ENCODE peak calls at places on chromosomes 1 and 21, in ten cellular contexts. O is pancreas; Y is stimulated activated CD4-positive, alpha-beta T cell treated with anti-CD3 and anti-CD28 coated beads, Interleukin-4, amount 100 ng/mL, for 4 hours; X is activated CD8-positive, alpha-beta memory T cell treated with anti-CD3 and anti-CD28 coated beads for 4 hours; A is endothelial cell; L is adrenal gland; F is fibroblast of mammary gland; C is NCI-H510A; T is renal cortical epithelial cell; G is tibial nerve. J is an unnamed sample.

GRCh38 chr1:30514137-30514654 is 209.2 kb downstream of the MATN1 start:
- DNase-seq in O (no peak), Y (no peak), X (no peak), A (no peak), L (no peak), F (no peak), C (no peak), T (no peak), G (no peak), J (no peak)

GRCh38 chr1:201652180-201652579 is 113.3 kb downstream of the NAV1 start:
- DNase-seq in O (no peak), Y (no peak), X (no peak), A (no peak), L (no peak), F (no peak), C (no peak), T (no peak), G (no peak), J (no peak)

GRCh38 chr21:26490771-26491170 is 82.3 kb downstream of the CYYR1 start:
- DNase-seq in O (no peak), Y (no peak), X (no peak), A (no peak), L (no peak), F (no peak), C (no peak), T (peak), G (no peak), J (no peak)

GRCh38 chr1:60425528-60425927 is 352.0 kb upstream of the C1orf87 start:
- DNase-seq in O (no peak), Y (no peak), X (no peak), A (peak), L (no peak), F (peak), C (no peak), T (peak), G (no peak), J (no peak)

GRCh38 chr1:924619-925323 is 1.0 kb downstream of the SAMD11 start:
- DNase-seq in O (no peak), Y (no peak), X (no peak), A (peak), L (no peak), F (no peak), C (no peak), T (no peak), G (no peak), J (peak)

GRCh38 chr1:87805661-87806376 is 477.1 kb downstream of the LMO4 start:
- DNase-seq in O (peak), Y (no peak), X (no peak), A (no peak), L (no peak), F (peak), C (no peak), T (peak), G (no peak), J (peak)

GRCh38 chr21:26900980-26901379 is 55.8 kb upstream of the ADAMTS1 start:
- DNase-seq in O (peak), Y (no peak), X (no peak), A (no peak), L (no peak), F (no peak), C (no peak), T (no peak), G (no peak), J (no peak)

GRCh38 chr1:200908158-200908868 is 13.6 kb downstream of the INAVA start:
- DNase-seq in O (no peak), Y (no peak), X (no peak), A (no peak), L (no peak), F (no peak), C (no peak), T (no peak), G (no peak), J (no peak)

GRCh38 chr1:228280961-228281591 is 73.2 kb downstream of the OBSCN start:
- DNase-seq in O (no peak), Y (no peak), X (no peak), A (no peak), L (no peak), F (no peak), C (no peak), T (no peak), G (no peak), J (no peak)

GRCh38 chr1:46549697-46550681 is 1.5 kb downstream of the KNCN start:
- DNase-seq in O (no peak), Y (no peak), X (peak), A (peak), L (no peak), F (peak), C (no peak), T (peak), G (no peak), J (no peak)

GRCh38 chr21:31505975-31506374 is 153.5 kb upstream of the SOD1 start:
- DNase-seq in O (no peak), Y (no peak), X (no peak), A (no peak), L (no peak), F (no peak), C (no peak), T (no peak), G (no peak), J (no peak)

GRCh38 chr1:107529511-107530149 is 388.8 kb downstream of the NTNG1 start:
- DNase-seq in O (peak), Y (no peak), X (no peak), A (peak), L (peak), F (peak), C (peak), T (peak), G (no peak), J (peak)

GRCh38 chr1:61451214-61451968 is 273.6 kb downstream of the TM2D1 start:
- DNase-seq in O (no peak), Y (no peak), X (no peak), A (no peak), L (no peak), F (no peak), C (no peak), T (no peak), G (no peak), J (no peak)

GRCh38 chr21:41895643-41896493 is 16.7 kb upstream of the PRDM15 start:
- DNase-seq in O (no peak), Y (peak), X (peak), A (no peak), L (no peak), F (no peak), C (no peak), T (no peak), G (no peak), J (no peak)

GRCh38 chr1:46440478-46440877 is 46.4 kb downstream of the FAAH start:
- DNase-seq in O (no peak), Y (no peak), X (no peak), A (no peak), L (no peak), F (no peak), C (no peak), T (no peak), G (no peak), J (no peak)

J was measured in testis.